ENCODE peak calls at places on chromosomes 1 and 21, in nine cellular contexts. L is fibroblast of lung; O is stimulated activated CD8-positive, alpha-beta memory T cell treated with anti-CD3 and anti-CD28 coated beads, Interleukin-4, amount 100 ng/mL, for 1 hour; E is psoas muscle; R is GDM1; Z is heart left ventricle; P is thoracic aorta; K is activated gamma-delta T cell treated with anti-CD3 and anti-CD28 coated beads, Interleukin-2, amount 50 U/mL, for 16 hours; Y is HTR-8/SVneo. J is an unnamed sample.

GRCh38 chr1:45206808-45207624 is 611 bp upstream of the ZSWIM5 start:
- DNase-seq in K (no peak), L (no peak), E (no peak), Y (peak; percentile 5), R (no peak), Z (no peak), P (no peak), O (no peak), J (no peak)

GRCh38 chr1:223180803-223181321 is 37.8 kb upstream of the TLR5 start:
- DNase-seq in O (no peak), E (no peak), Y (no peak), P (no peak), K (no peak), Z (no peak), R (no peak), L (peak; percentile 5), J (no peak)

GRCh38 chr1:19647643-19648042 is 3.5 kb downstream of the NBL1 start:
- DNase-seq in Y (no peak), R (peak; percentile 24), O (no peak), Z (no peak), P (no peak), L (no peak), K (no peak), E (no peak), J (no peak)

GRCh38 chr1:177246710-177247588 is 76.2 kb downstream of the BRINP2 start:
- DNase-seq in E (no peak), O (no peak), R (no peak), K (no peak), Y (no peak), P (no peak), Z (no peak), L (peak; percentile 61), J (no peak)

GRCh38 chr21:29209696-29210095 is 79.3 kb downstream of the MAP3K7CL start:
- DNase-seq in P (no peak), Z (no peak), E (no peak), Y (no peak), O (no peak), L (no peak), R (no peak), K (no peak), J (no peak)

GRCh38 chr21:32807717-32808380 is 36.3 kb upstream of the PAXBP1 start:
- DNase-seq in K (no peak), E (no peak), Z (no peak), Y (no peak), O (no peak), P (no peak), L (peak; percentile 23), R (no peak), J (no peak)

GRCh38 chr1:202254454-202255252 is 61.1 kb downstream of the LGR6 start:
- DNase-seq in O (no peak), E (no peak), Z (no peak), P (no peak), Y (no peak), R (no peak), L (no peak), K (no peak), J (no peak)

GRCh38 chr21:26842300-26842699 is 2.9 kb downstream of the ADAMTS1 start:
- DNase-seq in Z (no peak), L (peak; percentile 61), K (no peak), O (no peak), E (no peak), Y (no peak), P (no peak), R (no peak), J (no peak)

J was measured in sciatic nerve.